ENCODE peak calls at places on chromosomes 6 and 20, in nine cellular contexts. D is IMR-90; T is lung; N is T-helper 2 cell; S is uterus; E is T follicular helper cell; B is BJ; U is stimulated activated CD4-positive, alpha-beta T cell treated with anti-CD3 and anti-CD28 coated beads, Interleukin-2, amount 100 ng/mL, for 48 hours; C is effector CD8-positive, alpha-beta T cell. I is an unnamed sample.

GRCh38 chr6:137188855-137189254 is 15.4 kb upstream of the IL22RA2 start:
- DNase-seq in T (no peak), B (no peak), S (no peak), C (no peak), U (no peak), D (no peak), E (no peak), N (no peak), I (no peak)

GRCh38 chr6:154510144-154510905 is at the start of gene CNKSR3:
- DNase-seq in E (no peak), T (peak; percentile 90), D (peak; percentile 95), N (no peak), U (peak; percentile 33), C (no peak), S (peak; percentile 90), B (peak; percentile 72), I (no peak)

GRCh38 chr6:8219352-8219943 is 117.1 kb upstream of the EEF1E1 start:
- DNase-seq in U (peak; percentile 36), S (no peak), T (no peak), C (no peak), E (peak; percentile 6), N (no peak), D (peak; percentile 63), B (no peak), I (peak; percentile 29)

GRCh38 chr6:110609101-110609500 is 132.7 kb upstream of the SLC22A16 start:
- DNase-seq in C (no peak), S (no peak), B (no peak), U (no peak), N (no peak), D (peak; percentile 19), T (no peak), E (no peak), I (no peak)

GRCh38 chr6:25237579-25237978 is 41.6 kb upstream of the CARMIL1 start:
- DNase-seq in D (peak; percentile 37), N (no peak), S (no peak), U (no peak), T (no peak), C (no peak), B (peak; percentile 68), E (no peak), I (no peak)

GRCh38 chr6:116087437-116088027 is 13.1 kb upstream of the NT5DC1 start:
- DNase-seq in T (no peak), U (no peak), S (no peak), N (no peak), D (peak; percentile 78), B (peak; percentile 73), E (no peak), C (no peak), I (no peak)

GRCh38 chr20:64254571-64255360 is 782 bp upstream of the PCMTD2 start:
- DNase-seq in N (no peak), U (no peak), B (no peak), T (no peak), S (no peak), D (no peak), C (no peak), E (no peak), I (no peak)

GRCh38 chr6:96032646-96033045 is 16.9 kb downstream of the FUT9 start:
- DNase-seq in U (no peak), S (no peak), T (no peak), C (no peak), E (no peak), B (no peak), N (no peak), D (no peak), I (no peak)

GRCh38 chr6:15061176-15061575 is 184.7 kb upstream of the JARID2 start:
- DNase-seq in C (no peak), E (no peak), T (no peak), U (no peak), D (no peak), S (no peak), N (no peak), B (no peak), I (no peak)

GRCh38 chr20:63230800-63231268 is 4.9 kb upstream of the BIRC7 start:
- DNase-seq in N (no peak), C (no peak), U (no peak), B (no peak), D (peak; percentile 60), T (no peak), S (peak; percentile 40), E (no peak), I (no peak)